ENCODE peak calls at places on chromosomes 12 and 14, in four cellular contexts. One of them, this sample, is unnamed.

GRCh38 chr12:12562016-12562483 is 613 bp downstream of the DUSP16 start:
- DNase-seq in ascending aorta: no peak
- DNase-seq in AG09319: no peak
- DNase-seq in lower leg skin: no peak
- DNase-seq in this sample: peak

GRCh38 chr14:90303382-90303943 is 28.3 kb downstream of the NRDE2 start:
- DNase-seq in lower leg skin: no peak
- DNase-seq in ascending aorta: no peak
- DNase-seq in AG09319: no peak
- DNase-seq in this sample: no peak

GRCh38 chr12:18068355-18068754 is 21.6 kb downstream of the RERGL start:
- DNase-seq in ascending aorta: no peak
- DNase-seq in AG09319: no peak
- DNase-seq in lower leg skin: no peak
- DNase-seq in this sample: no peak

GRCh38 chr12:72872488-72872887 is 600.3 kb downstream of the TRHDE start:
- DNase-seq in lower leg skin: no peak
- DNase-seq in AG09319: no peak
- DNase-seq in ascending aorta: no peak
- DNase-seq in this sample: no peak

GRCh38 chr12:23860019-23860418 is 89.5 kb downstream of the SOX5 start:
- DNase-seq in ascending aorta: no peak
- DNase-seq in lower leg skin: no peak
- DNase-seq in AG09319: no peak
- DNase-seq in this sample: no peak

GRCh38 chr14:68757618-68758081 is 35.2 kb downstream of the ZFP36L1 start:
- DNase-seq in lower leg skin: no peak
- DNase-seq in AG09319: no peak
- DNase-seq in ascending aorta: peak
- DNase-seq in this sample: no peak

GRCh38 chr12:6323340-6323994 is 13.0 kb downstream of the PLEKHG6 start:
- DNase-seq in AG09319: peak
- DNase-seq in ascending aorta: no peak
- DNase-seq in lower leg skin: no peak
- DNase-seq in this sample: no peak

GRCh38 chr14:61925043-61925442 is 162.8 kb downstream of the SNAPC1 start:
- DNase-seq in ascending aorta: no peak
- DNase-seq in AG09319: no peak
- DNase-seq in lower leg skin: no peak
- DNase-seq in this sample: no peak

GRCh38 chr12:94663077-94663476 is 12.7 kb upstream of the TMCC3 start:
- DNase-seq in AG09319: no peak
- DNase-seq in ascending aorta: no peak
- DNase-seq in lower leg skin: no peak
- DNase-seq in this sample: no peak

GRCh38 chr14:103356151-103356766 is 22.2 kb downstream of the EIF5 start:
- DNase-seq in ascending aorta: no peak
- DNase-seq in AG09319: no peak
- DNase-seq in lower leg skin: no peak
- DNase-seq in this sample: no peak

GRCh38 chr14:35632276-35633071 is 98.5 kb downstream of the INSM2 start:
- DNase-seq in ascending aorta: no peak
- DNase-seq in AG09319: no peak
- DNase-seq in lower leg skin: no peak
- DNase-seq in this sample: no peak

GRCh38 chr12:15044461-15044860 is 71.6 kb downstream of the PDE6H start:
- DNase-seq in lower leg skin: no peak
- DNase-seq in AG09319: no peak
- DNase-seq in ascending aorta: no peak
- DNase-seq in this sample: no peak

GRCh38 chr14:85319998-85320397 is 209.9 kb upstream of the FLRT2 start:
- DNase-seq in AG09319: no peak
- DNase-seq in ascending aorta: no peak
- DNase-seq in lower leg skin: no peak
- DNase-seq in this sample: no peak
- TF ChIP-seq CTCF in AG09319: no peak
- TF ChIP-seq CTCF in ascending aorta: no peak
- TF ChIP-seq CTCF in lower leg skin: no peak
- TF ChIP-seq CTCF in this sample: no peak

DNA sequence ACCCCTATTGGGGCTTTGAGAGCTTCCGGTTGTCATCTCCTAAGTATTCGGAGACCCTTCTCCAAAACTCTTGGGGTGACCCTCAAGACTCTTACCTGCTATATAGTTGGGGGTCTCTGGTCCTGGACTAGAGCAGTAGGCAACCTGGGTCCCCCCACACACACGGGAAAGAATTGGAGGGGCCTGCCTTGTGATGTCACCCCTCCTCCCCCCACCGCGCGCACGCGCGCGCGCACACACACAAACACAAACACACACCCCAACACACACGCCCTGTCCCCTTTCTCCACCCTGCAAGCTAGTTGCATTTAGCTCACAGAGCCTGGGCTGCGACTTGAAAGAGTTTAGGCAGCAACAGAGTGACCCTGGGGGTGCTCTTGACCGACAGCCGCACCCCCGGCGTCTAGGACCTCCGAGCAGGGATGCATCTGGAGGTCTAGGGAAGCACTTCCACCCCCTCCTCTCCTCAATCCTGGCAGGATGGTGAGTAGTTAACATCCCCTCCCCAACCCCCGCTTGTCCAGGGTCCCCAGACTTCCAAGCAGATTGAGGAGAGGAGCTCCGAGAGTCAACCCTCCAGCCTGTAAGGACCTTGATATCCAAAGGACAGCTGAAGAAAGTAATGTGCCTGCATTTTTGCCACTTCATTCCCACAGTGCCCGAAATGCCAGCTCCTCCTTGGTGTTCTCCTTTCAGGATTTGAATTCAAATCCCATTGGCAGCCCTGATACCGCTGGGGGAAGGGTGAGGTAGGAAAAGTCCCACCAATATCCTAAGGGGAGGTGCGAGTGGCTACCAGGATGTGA is 1.4 kb upstream of the DNAJC14 start:
- DNase-seq in ascending aorta: no peak
- DNase-seq in lower leg skin: peak
- DNase-seq in AG09319: peak
- DNase-seq in this sample: peak
- TF ChIP-seq CTCF in ascending aorta: no peak
- TF ChIP-seq CTCF in lower leg skin: no peak
- TF ChIP-seq CTCF in AG09319: no peak
- TF ChIP-seq CTCF in this sample: no peak

DNA sequence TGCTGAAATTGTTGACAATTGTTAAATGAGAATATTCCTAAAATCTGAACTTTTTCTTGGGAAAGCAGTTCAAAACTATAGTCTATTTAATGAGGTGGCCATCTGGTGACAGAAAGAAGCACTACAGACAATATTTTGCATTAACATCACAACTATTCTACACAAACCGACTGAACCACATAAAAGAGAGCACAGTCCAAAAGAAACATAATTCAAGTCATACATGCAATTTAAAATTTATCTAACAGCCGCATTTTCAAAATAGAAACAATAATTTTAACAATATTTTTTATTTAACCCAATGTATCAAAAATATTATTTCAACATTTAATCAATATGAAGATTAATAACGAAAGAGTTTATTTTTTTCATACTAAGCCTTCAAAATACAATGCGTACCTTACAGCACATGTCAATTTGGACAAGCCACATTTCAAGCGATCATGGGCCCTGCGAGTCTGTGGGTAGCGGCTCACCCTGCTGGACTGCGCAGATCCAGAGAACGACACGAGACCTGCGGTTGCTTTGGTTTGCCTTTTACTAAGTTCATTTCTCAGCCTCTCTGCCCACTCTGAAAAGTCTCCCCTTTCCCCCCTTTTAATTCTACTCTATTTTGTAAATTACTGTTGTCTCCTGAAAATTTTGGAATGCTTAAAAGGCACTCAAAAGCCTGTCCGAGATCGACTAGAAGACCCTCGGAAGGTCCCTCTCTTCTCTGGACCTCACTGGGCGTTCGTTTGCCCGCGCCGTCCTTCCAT is 941 bp upstream of the LRRC9 start:
- DNase-seq in ascending aorta: no peak
- DNase-seq in lower leg skin: no peak
- DNase-seq in AG09319: peak
- DNase-seq in this sample: no peak
- TF ChIP-seq CTCF in ascending aorta: peak
- TF ChIP-seq CTCF in lower leg skin: no peak
- TF ChIP-seq CTCF in AG09319: peak
- TF ChIP-seq CTCF in this sample: no peak

GRCh38 chr14:33432407-33433023 is 493.8 kb downstream of the NPAS3 start:
- DNase-seq in AG09319: peak
- DNase-seq in ascending aorta: no peak
- DNase-seq in lower leg skin: no peak
- DNase-seq in this sample: no peak
- TF ChIP-seq CTCF in AG09319: peak
- TF ChIP-seq CTCF in ascending aorta: no peak
- TF ChIP-seq CTCF in lower leg skin: no peak
- TF ChIP-seq CTCF in this sample: no peak

DNA sequence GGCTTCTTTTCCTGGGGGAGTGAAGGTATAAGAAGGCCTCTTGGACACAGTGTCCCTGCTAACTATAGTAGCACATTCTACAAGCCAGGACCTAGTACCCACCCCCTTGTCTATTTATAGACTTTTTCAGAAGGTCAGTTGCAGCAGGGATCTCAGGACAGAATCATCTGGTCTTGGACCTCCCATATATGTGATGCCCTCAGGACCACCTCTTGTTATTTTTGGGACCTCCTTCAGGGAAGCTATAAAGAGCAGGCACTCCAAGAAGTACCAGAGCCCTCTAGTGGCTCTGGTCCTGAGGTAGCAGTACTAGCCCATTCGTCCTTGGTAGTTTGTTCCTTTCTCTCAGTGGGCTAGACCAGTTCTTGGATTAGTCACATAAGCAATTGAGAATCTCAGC is 4.3 kb downstream of the COQ10A start:
- DNase-seq in lower leg skin: no peak
- DNase-seq in AG09319: no peak
- DNase-seq in ascending aorta: no peak
- DNase-seq in this sample: no peak
- TF ChIP-seq CTCF in lower leg skin: no peak
- TF ChIP-seq CTCF in AG09319: peak
- TF ChIP-seq CTCF in ascending aorta: no peak
- TF ChIP-seq CTCF in this sample: no peak

GRCh38 chr12:69278814-69279782 is 39.7 kb downstream of the CPSF6 start:
- DNase-seq in AG09319: no peak
- DNase-seq in ascending aorta: no peak
- DNase-seq in lower leg skin: no peak
- DNase-seq in this sample: no peak

GRCh38 chr12:69287556-69287955 is 48.2 kb downstream of the CPSF6 start:
- DNase-seq in ascending aorta: no peak
- DNase-seq in AG09319: no peak
- DNase-seq in lower leg skin: no peak
- DNase-seq in this sample: no peak

DNA sequence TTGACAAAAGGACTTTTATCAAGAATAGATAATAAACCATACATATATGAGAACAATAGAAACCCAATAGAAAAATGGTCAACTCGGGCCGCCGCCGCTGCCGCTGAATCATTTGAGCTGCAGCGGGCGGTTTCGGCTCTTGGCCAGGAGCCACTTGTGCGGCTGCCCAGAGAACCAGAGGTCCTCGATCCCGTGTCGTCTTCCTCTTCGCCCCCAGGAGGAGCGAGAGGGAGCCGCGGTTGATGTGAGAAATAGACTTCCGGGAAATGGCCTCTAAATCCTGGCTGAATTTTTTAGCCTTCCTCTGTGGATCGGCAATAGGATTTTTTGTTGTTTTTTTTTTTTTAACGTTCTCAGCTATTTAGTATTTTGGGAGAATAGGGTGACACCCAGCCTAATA is 44.8 kb downstream of the CPSF6 start:
- DNase-seq in AG09319: peak
- DNase-seq in ascending aorta: no peak
- DNase-seq in lower leg skin: peak
- DNase-seq in this sample: no peak
- TF ChIP-seq CTCF in AG09319: no peak
- TF ChIP-seq CTCF in ascending aorta: no peak
- TF ChIP-seq CTCF in lower leg skin: no peak
- TF ChIP-seq CTCF in this sample: no peak

This sample was measured in natural killer cell.